ENCODE peak calls at places on chromosomes 1 and 21, in nine cellular contexts. One of them, this sample, is unnamed.

GRCh38 chr1:207335695-207336363 is 14.4 kb downstream of the CD55 start:
- DNase-seq in astrocyte: no peak
- DNase-seq in dorsolateral prefrontal cortex: no peak
- DNase-seq in choroid plexus epithelial cell: no peak
- DNase-seq in gastrocnemius medialis: peak
- DNase-seq in brain microvascular endothelial cell: no peak
- DNase-seq in suprapubic skin: no peak
- DNase-seq in pancreas: no peak
- DNase-seq in endodermal cell: no peak
- DNase-seq in this sample: no peak

GRCh38 chr1:77533660-77534295 is 148.7 kb downstream of the ZZZ3 start:
- DNase-seq in astrocyte: peak
- DNase-seq in dorsolateral prefrontal cortex: no peak
- DNase-seq in choroid plexus epithelial cell: peak
- DNase-seq in gastrocnemius medialis: no peak
- DNase-seq in brain microvascular endothelial cell: no peak
- DNase-seq in suprapubic skin: no peak
- DNase-seq in pancreas: peak
- DNase-seq in endodermal cell: peak
- DNase-seq in this sample: no peak

GRCh38 chr1:70426154-70427131 is 15.4 kb downstream of the CTH start:
- DNase-seq in astrocyte: no peak
- DNase-seq in dorsolateral prefrontal cortex: no peak
- DNase-seq in choroid plexus epithelial cell: no peak
- DNase-seq in gastrocnemius medialis: no peak
- DNase-seq in brain microvascular endothelial cell: no peak
- DNase-seq in suprapubic skin: no peak
- DNase-seq in pancreas: no peak
- DNase-seq in endodermal cell: no peak
- DNase-seq in this sample: peak

GRCh38 chr21:16192900-16193299 is 463.1 kb downstream of the USP25 start:
- DNase-seq in astrocyte: peak
- DNase-seq in dorsolateral prefrontal cortex: no peak
- DNase-seq in choroid plexus epithelial cell: peak
- DNase-seq in gastrocnemius medialis: no peak
- DNase-seq in brain microvascular endothelial cell: no peak
- DNase-seq in suprapubic skin: no peak
- DNase-seq in pancreas: no peak
- DNase-seq in endodermal cell: no peak
- DNase-seq in this sample: peak

GRCh38 chr1:1677718-1678580 is 14.6 kb downstream of the SLC35E2B start:
- DNase-seq in astrocyte: no peak
- DNase-seq in dorsolateral prefrontal cortex: no peak
- DNase-seq in choroid plexus epithelial cell: no peak
- DNase-seq in gastrocnemius medialis: no peak
- DNase-seq in brain microvascular endothelial cell: no peak
- DNase-seq in suprapubic skin: no peak
- DNase-seq in pancreas: no peak
- DNase-seq in endodermal cell: no peak
- DNase-seq in this sample: no peak

GRCh38 chr1:209657140-209657879 is 5.1 kb upstream of the LAMB3 start:
- DNase-seq in astrocyte: no peak
- DNase-seq in dorsolateral prefrontal cortex: no peak
- DNase-seq in choroid plexus epithelial cell: peak
- DNase-seq in gastrocnemius medialis: no peak
- DNase-seq in brain microvascular endothelial cell: no peak
- DNase-seq in suprapubic skin: no peak
- DNase-seq in pancreas: no peak
- DNase-seq in endodermal cell: no peak
- DNase-seq in this sample: no peak

GRCh38 chr1:179264506-179264905 is 29.1 kb upstream of the SOAT1 start:
- DNase-seq in astrocyte: peak
- DNase-seq in dorsolateral prefrontal cortex: no peak
- DNase-seq in choroid plexus epithelial cell: no peak
- DNase-seq in gastrocnemius medialis: no peak
- DNase-seq in brain microvascular endothelial cell: peak
- DNase-seq in suprapubic skin: no peak
- DNase-seq in pancreas: no peak
- DNase-seq in endodermal cell: no peak
- DNase-seq in this sample: peak

GRCh38 chr1:81804320-81804719 is 3.6 kb downstream of the ADGRL2 start:
- DNase-seq in astrocyte: no peak
- DNase-seq in dorsolateral prefrontal cortex: no peak
- DNase-seq in choroid plexus epithelial cell: no peak
- DNase-seq in gastrocnemius medialis: no peak
- DNase-seq in brain microvascular endothelial cell: no peak
- DNase-seq in suprapubic skin: no peak
- DNase-seq in pancreas: no peak
- DNase-seq in endodermal cell: no peak
- DNase-seq in this sample: no peak

GRCh38 chr21:41045534-41046268 is 122.3 kb upstream of the BACE2 start:
- DNase-seq in astrocyte: no peak
- DNase-seq in dorsolateral prefrontal cortex: no peak
- DNase-seq in choroid plexus epithelial cell: no peak
- DNase-seq in gastrocnemius medialis: no peak
- DNase-seq in brain microvascular endothelial cell: no peak
- DNase-seq in suprapubic skin: no peak
- DNase-seq in pancreas: peak
- DNase-seq in endodermal cell: peak
- DNase-seq in this sample: peak

GRCh38 chr1:118132000-118132399 is 53.0 kb downstream of the SPAG17 start:
- DNase-seq in astrocyte: no peak
- DNase-seq in dorsolateral prefrontal cortex: no peak
- DNase-seq in choroid plexus epithelial cell: no peak
- DNase-seq in gastrocnemius medialis: no peak
- DNase-seq in brain microvascular endothelial cell: no peak
- DNase-seq in suprapubic skin: no peak
- DNase-seq in pancreas: no peak
- DNase-seq in endodermal cell: no peak
- DNase-seq in this sample: no peak

DNA sequence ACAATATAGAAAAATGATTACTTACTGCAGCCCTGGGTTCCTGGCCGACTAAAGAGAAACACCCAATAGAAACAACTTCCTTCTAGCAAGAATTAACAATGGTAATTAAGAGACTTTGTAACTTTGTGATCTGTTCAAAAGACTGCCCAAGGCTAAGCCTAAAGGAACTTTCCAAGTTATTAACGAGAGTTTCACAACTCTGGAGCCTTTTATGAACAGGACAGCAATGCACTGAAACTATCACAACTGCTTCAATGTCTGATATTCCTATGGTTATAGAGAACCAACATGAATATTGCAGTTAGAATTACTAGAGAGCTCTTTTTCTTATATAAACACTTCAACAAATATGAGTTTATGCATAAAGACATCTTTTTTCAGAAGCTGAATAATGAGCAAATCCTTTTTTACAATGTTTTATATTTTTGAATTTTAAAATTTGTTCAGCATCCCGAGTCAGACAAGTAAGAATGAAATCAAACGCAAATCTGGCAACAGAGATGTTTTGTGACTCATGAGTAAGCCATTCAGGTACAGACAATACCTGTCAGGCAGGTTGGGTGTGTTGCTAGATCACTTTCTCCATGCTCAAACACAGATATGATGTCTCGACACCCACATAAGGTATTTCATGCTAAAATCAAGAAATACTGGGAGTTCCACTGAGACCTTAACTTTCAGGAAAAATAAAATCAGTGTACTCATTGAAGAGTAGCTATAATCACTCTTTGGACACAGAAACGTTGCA is 22.2 kb upstream of the KCNJ15 start:
- DNase-seq in astrocyte: no peak
- DNase-seq in dorsolateral prefrontal cortex: no peak
- DNase-seq in choroid plexus epithelial cell: no peak
- DNase-seq in gastrocnemius medialis: no peak
- DNase-seq in brain microvascular endothelial cell: no peak
- DNase-seq in suprapubic skin: no peak
- DNase-seq in pancreas: no peak
- DNase-seq in endodermal cell: no peak
- DNase-seq in this sample: peak
- H3K4me3 ChIP-seq in astrocyte: no peak
- H3K4me3 ChIP-seq in dorsolateral prefrontal cortex: no peak
- H3K4me3 ChIP-seq in choroid plexus epithelial cell: no peak
- H3K4me3 ChIP-seq in gastrocnemius medialis: no peak
- H3K4me3 ChIP-seq in brain microvascular endothelial cell: no peak
- H3K4me3 ChIP-seq in suprapubic skin: no peak
- H3K4me3 ChIP-seq in pancreas: no peak
- H3K4me3 ChIP-seq in endodermal cell: no peak
- H3K4me3 ChIP-seq in this sample: no peak

GRCh38 chr1:204688776-204689175 is 3.2 kb upstream of the LRRN2 start:
- DNase-seq in astrocyte: no peak
- DNase-seq in dorsolateral prefrontal cortex: no peak
- DNase-seq in choroid plexus epithelial cell: no peak
- DNase-seq in gastrocnemius medialis: no peak
- DNase-seq in brain microvascular endothelial cell: no peak
- DNase-seq in suprapubic skin: no peak
- DNase-seq in pancreas: no peak
- DNase-seq in endodermal cell: no peak
- DNase-seq in this sample: no peak

GRCh38 chr1:204695692-204696091 is 10.2 kb upstream of the LRRN2 start:
- DNase-seq in astrocyte: no peak
- DNase-seq in dorsolateral prefrontal cortex: no peak
- DNase-seq in choroid plexus epithelial cell: no peak
- DNase-seq in gastrocnemius medialis: no peak
- DNase-seq in brain microvascular endothelial cell: no peak
- DNase-seq in suprapubic skin: no peak
- DNase-seq in pancreas: no peak
- DNase-seq in endodermal cell: no peak
- DNase-seq in this sample: no peak

GRCh38 chr1:204692852-204693356 is 7.4 kb upstream of the LRRN2 start:
- DNase-seq in astrocyte: no peak
- DNase-seq in dorsolateral prefrontal cortex: no peak
- DNase-seq in choroid plexus epithelial cell: no peak
- DNase-seq in gastrocnemius medialis: no peak
- DNase-seq in brain microvascular endothelial cell: no peak
- DNase-seq in suprapubic skin: no peak
- DNase-seq in pancreas: no peak
- DNase-seq in endodermal cell: peak
- DNase-seq in this sample: no peak

GRCh38 chr1:204694145-204694544 is 8.6 kb upstream of the LRRN2 start:
- DNase-seq in astrocyte: no peak
- DNase-seq in dorsolateral prefrontal cortex: no peak
- DNase-seq in choroid plexus epithelial cell: no peak
- DNase-seq in gastrocnemius medialis: no peak
- DNase-seq in brain microvascular endothelial cell: no peak
- DNase-seq in suprapubic skin: no peak
- DNase-seq in pancreas: no peak
- DNase-seq in endodermal cell: no peak
- DNase-seq in this sample: no peak

DNA sequence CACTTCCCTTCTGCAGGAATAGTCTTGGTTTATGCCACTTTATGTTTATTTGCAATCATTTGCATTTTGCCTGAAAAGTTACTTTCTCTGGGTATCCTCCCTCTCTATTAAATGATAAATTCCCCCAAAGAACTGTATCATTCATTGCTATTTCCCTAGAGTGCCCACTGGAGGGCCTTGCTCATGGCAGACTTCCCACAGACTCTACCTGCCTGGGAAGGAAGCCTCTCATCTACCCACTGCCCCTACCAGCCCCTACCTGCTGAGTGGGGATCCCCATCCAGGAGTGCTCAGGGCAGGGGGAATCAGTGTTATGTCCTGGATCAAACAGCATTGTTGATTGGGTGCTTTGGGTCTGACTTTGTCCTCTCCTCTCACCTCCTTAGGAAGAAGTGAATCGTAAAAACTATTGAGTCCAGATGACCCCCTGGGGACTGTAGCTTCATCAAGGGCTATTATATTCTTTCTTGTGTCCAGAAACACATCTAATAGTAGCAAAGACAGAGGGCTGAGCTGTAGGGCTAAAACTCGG is 6.8 kb upstream of the LRRN2 start:
- DNase-seq in astrocyte: no peak
- DNase-seq in dorsolateral prefrontal cortex: no peak
- DNase-seq in choroid plexus epithelial cell: no peak
- DNase-seq in gastrocnemius medialis: no peak
- DNase-seq in brain microvascular endothelial cell: no peak
- DNase-seq in suprapubic skin: no peak
- DNase-seq in pancreas: no peak
- DNase-seq in endodermal cell: peak
- DNase-seq in this sample: no peak
- TF ChIP-seq CTCF in astrocyte: no peak
- TF ChIP-seq CTCF in dorsolateral prefrontal cortex: no peak
- TF ChIP-seq CTCF in choroid plexus epithelial cell: peak
- TF ChIP-seq CTCF in gastrocnemius medialis: no peak
- TF ChIP-seq CTCF in brain microvascular endothelial cell: no peak
- TF ChIP-seq CTCF in suprapubic skin: no peak
- TF ChIP-seq CTCF in pancreas: no peak
- TF ChIP-seq CTCF in endodermal cell: peak
- TF ChIP-seq CTCF in this sample: no peak

DNA sequence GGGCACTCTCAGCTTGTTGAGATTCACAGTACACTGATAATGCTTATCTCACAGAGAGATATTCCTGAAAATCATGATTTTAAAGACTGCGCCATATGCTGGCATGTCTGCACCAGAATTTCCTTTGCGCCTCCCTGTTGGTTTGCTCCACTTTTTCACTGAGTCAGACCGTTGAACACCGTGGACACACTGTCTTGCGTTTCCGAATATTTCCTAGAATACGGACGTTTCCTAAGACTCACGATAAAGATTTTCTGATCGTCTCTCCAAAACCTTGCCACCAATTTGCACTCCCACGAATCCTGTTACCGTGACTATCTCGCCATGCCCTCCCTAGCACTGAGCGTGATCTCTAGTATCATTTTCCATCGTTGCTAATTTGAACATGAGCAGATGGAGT is 467 bp upstream of the C1orf115 start:
- DNase-seq in astrocyte: no peak
- DNase-seq in dorsolateral prefrontal cortex: no peak
- DNase-seq in choroid plexus epithelial cell: no peak
- DNase-seq in gastrocnemius medialis: no peak
- DNase-seq in brain microvascular endothelial cell: no peak
- DNase-seq in suprapubic skin: no peak
- DNase-seq in pancreas: no peak
- DNase-seq in endodermal cell: no peak
- DNase-seq in this sample: no peak
- H3K4me3 ChIP-seq in astrocyte: peak
- H3K4me3 ChIP-seq in dorsolateral prefrontal cortex: peak
- H3K4me3 ChIP-seq in choroid plexus epithelial cell: peak
- H3K4me3 ChIP-seq in gastrocnemius medialis: peak
- H3K4me3 ChIP-seq in brain microvascular endothelial cell: peak
- H3K4me3 ChIP-seq in suprapubic skin: peak
- H3K4me3 ChIP-seq in pancreas: peak
- H3K4me3 ChIP-seq in endodermal cell: no peak
- H3K4me3 ChIP-seq in this sample: peak

DNA sequence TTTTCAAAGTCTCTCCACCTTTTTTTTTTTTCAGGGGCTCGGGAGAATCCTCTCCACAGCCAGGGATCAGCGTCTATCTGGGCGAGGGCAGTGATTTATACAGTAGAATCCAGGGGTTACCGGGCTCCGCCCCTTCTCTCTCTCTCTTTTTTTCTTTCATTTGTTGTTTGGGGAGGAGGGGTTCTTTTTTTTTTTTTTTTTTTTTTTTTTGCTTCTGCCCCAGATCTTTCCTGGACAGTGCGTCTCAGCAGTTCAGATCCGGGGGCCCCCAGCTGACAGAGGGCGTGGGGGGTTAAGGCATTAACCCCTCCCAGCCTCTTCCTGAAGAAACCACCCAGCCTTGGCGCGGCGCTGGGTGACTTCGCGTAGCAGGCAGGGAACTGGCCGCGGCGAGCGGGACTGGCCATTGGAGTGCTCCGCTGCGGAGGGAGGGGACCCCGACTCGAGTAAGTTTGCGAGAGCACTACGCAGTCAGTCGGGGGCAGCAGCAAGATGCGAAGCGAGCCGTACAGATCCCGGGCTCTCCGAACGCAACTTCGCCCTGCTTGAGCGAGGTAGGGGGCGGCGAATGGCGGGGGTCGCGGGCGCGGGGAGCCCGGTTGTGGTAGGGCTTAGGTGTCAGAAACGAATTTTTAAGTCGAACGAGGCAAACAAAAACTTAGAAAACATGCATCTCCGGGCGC is at the start of gene S1PR1:
- DNase-seq in astrocyte: peak
- DNase-seq in dorsolateral prefrontal cortex: no peak
- DNase-seq in choroid plexus epithelial cell: peak
- DNase-seq in gastrocnemius medialis: peak
- DNase-seq in brain microvascular endothelial cell: no peak
- DNase-seq in suprapubic skin: peak
- DNase-seq in pancreas: peak
- DNase-seq in endodermal cell: peak
- DNase-seq in this sample: no peak
- TF ChIP-seq CTCF in astrocyte: no peak
- TF ChIP-seq CTCF in dorsolateral prefrontal cortex: no peak
- TF ChIP-seq CTCF in choroid plexus epithelial cell: no peak
- TF ChIP-seq CTCF in gastrocnemius medialis: no peak
- TF ChIP-seq CTCF in brain microvascular endothelial cell: no peak
- TF ChIP-seq CTCF in suprapubic skin: no peak
- TF ChIP-seq CTCF in pancreas: no peak
- TF ChIP-seq CTCF in endodermal cell: no peak
- TF ChIP-seq CTCF in this sample: no peak